ENCODE peak calls at places on chromosomes 12 and 14, in eight cellular contexts. X, D, J, Y, R, W, C and K are unnamed samples.

GRCh38 chr12:58502236-58502635 is 418.1 kb downstream of the LRIG3 start:
- DNase-seq in X (no peak), D (no peak), J (no peak), Y (no peak), R (no peak), W (no peak), C (no peak), K (no peak)

GRCh38 chr12:5197127-5197526 is 153.4 kb downstream of the KCNA5 start:
- DNase-seq in X (no peak), D (no peak), J (no peak), Y (no peak), R (no peak), W (no peak), C (no peak), K (no peak)

GRCh38 chr12:27531916-27532315 is 7.9 kb downstream of the PPFIBP1 start:
- DNase-seq in X (no peak), D (no peak), J (no peak), Y (no peak), R (no peak), W (no peak), C (no peak), K (no peak)

GRCh38 chr12:115470526-115470925 is 786.6 kb upstream of the TBX3 start:
- DNase-seq in X (no peak), D (no peak), J (no peak), Y (no peak), R (no peak), W (peak), C (no peak), K (no peak)

GRCh38 chr14:61475316-61475715 is 153.9 kb downstream of the PRKCH start:
- DNase-seq in X (peak), D (no peak), J (no peak), Y (peak), R (no peak), W (no peak), C (peak), K (peak)

GRCh38 chr12:25723286-25723685 is 170.2 kb upstream of the LMNTD1 start:
- DNase-seq in X (no peak), D (no peak), J (no peak), Y (peak), R (no peak), W (no peak), C (no peak), K (no peak)

GRCh38 chr14:62691613-62692489 is 353.4 kb downstream of the KCNH5 start:
- DNase-seq in X (no peak), D (no peak), J (no peak), Y (no peak), R (no peak), W (peak), C (peak), K (no peak)

GRCh38 chr12:52191841-52192791 is at the start of gene KRT80:
- DNase-seq in X (no peak), D (no peak), J (peak), Y (no peak), R (no peak), W (no peak), C (peak), K (no peak)

GRCh38 chr14:71414631-71415403 is 507.6 kb downstream of the PCNX1 start:
- DNase-seq in X (no peak), D (no peak), J (no peak), Y (no peak), R (no peak), W (no peak), C (no peak), K (no peak)

GRCh38 chr12:2284857-2285256 is 232.1 kb downstream of the CACNA1C start:
- DNase-seq in X (peak), D (no peak), J (peak), Y (peak), R (peak), W (peak), C (peak), K (peak)

GRCh38 chr12:120940799-120941198 is 36.6 kb upstream of the SPPL3 start:
- DNase-seq in X (no peak), D (no peak), J (no peak), Y (no peak), R (no peak), W (no peak), C (no peak), K (no peak)

GRCh38 chr14:65229431-65230286 is 127.3 kb upstream of the MAX start:
- DNase-seq in X (peak), D (no peak), J (peak), Y (peak), R (peak), W (peak), C (peak), K (peak)

GRCh38 chr14:33655421-33655820 is 295.5 kb downstream of the EGLN3 start:
- DNase-seq in X (no peak), D (no peak), J (no peak), Y (no peak), R (no peak), W (no peak), C (no peak), K (no peak)